ENCODE peak calls at places on chromosomes 2 and 18, in seven cellular contexts. One of them, this sample, is unnamed.

GRCh38 chr2:3280683-3281520 is 96.7 kb downstream of the EIPR1 start:
- DNase-seq in progenitor cell of endocrine pancreas: no peak
- DNase-seq in cardiac muscle cell: no peak
- DNase-seq in OCI-LY7: no peak
- DNase-seq in HepG2: no peak
- DNase-seq in GM10248: no peak
- DNase-seq in GM23338: no peak
- DNase-seq in this sample: no peak

GRCh38 chr2:221571391-221572179 is 519 bp downstream of the EPHA4 start:
- DNase-seq in progenitor cell of endocrine pancreas: peak; percentile 21
- DNase-seq in cardiac muscle cell: peak; percentile 53
- DNase-seq in OCI-LY7: no peak
- DNase-seq in HepG2: no peak
- DNase-seq in GM10248: peak; percentile 24
- DNase-seq in GM23338: peak; percentile 60
- DNase-seq in this sample: peak; percentile 49

GRCh38 chr2:2806711-2807110 is 475.6 kb upstream of the MYT1L start:
- DNase-seq in progenitor cell of endocrine pancreas: no peak
- DNase-seq in cardiac muscle cell: no peak
- DNase-seq in OCI-LY7: no peak
- DNase-seq in HepG2: no peak
- DNase-seq in GM10248: no peak
- DNase-seq in GM23338: no peak
- DNase-seq in this sample: no peak

GRCh38 chr2:174667461-174667860 is 69.9 kb upstream of the WIPF1 start:
- DNase-seq in progenitor cell of endocrine pancreas: no peak
- DNase-seq in cardiac muscle cell: no peak
- DNase-seq in OCI-LY7: no peak
- DNase-seq in HepG2: no peak
- DNase-seq in GM10248: no peak
- DNase-seq in GM23338: peak; percentile 40
- DNase-seq in this sample: no peak

GRCh38 chr2:177328056-177328455 is 63.5 kb upstream of the NFE2L2 start:
- DNase-seq in progenitor cell of endocrine pancreas: no peak
- DNase-seq in cardiac muscle cell: peak; percentile 50
- DNase-seq in OCI-LY7: no peak
- DNase-seq in HepG2: no peak
- DNase-seq in GM10248: no peak
- DNase-seq in GM23338: no peak
- DNase-seq in this sample: no peak

GRCh38 chr2:183253441-183254130 is 129.3 kb downstream of the NUP35 start:
- DNase-seq in progenitor cell of endocrine pancreas: no peak
- DNase-seq in cardiac muscle cell: no peak
- DNase-seq in OCI-LY7: no peak
- DNase-seq in HepG2: no peak
- DNase-seq in GM10248: no peak
- DNase-seq in GM23338: no peak
- DNase-seq in this sample: no peak

GRCh38 chr2:101442042-101442666 is 32.8 kb downstream of the RFX8 start:
- DNase-seq in progenitor cell of endocrine pancreas: no peak
- DNase-seq in cardiac muscle cell: peak; percentile 75
- DNase-seq in OCI-LY7: no peak
- DNase-seq in HepG2: no peak
- DNase-seq in GM10248: no peak
- DNase-seq in GM23338: no peak
- DNase-seq in this sample: no peak

GRCh38 chr2:11420190-11420589 is 45.8 kb downstream of the E2F6 start:
- DNase-seq in progenitor cell of endocrine pancreas: no peak
- DNase-seq in cardiac muscle cell: no peak
- DNase-seq in OCI-LY7: no peak
- DNase-seq in HepG2: no peak
- DNase-seq in GM10248: no peak
- DNase-seq in GM23338: no peak
- DNase-seq in this sample: no peak

GRCh38 chr2:230931556-230932231 is 6.7 kb upstream of the GPR55 start:
- DNase-seq in progenitor cell of endocrine pancreas: no peak
- DNase-seq in cardiac muscle cell: no peak
- DNase-seq in OCI-LY7: no peak
- DNase-seq in HepG2: no peak
- DNase-seq in GM10248: no peak
- DNase-seq in GM23338: no peak
- DNase-seq in this sample: no peak

GRCh38 chr2:174699993-174700766 is 64.1 kb downstream of the CHRNA1 start:
- DNase-seq in progenitor cell of endocrine pancreas: no peak
- DNase-seq in cardiac muscle cell: peak; percentile 72
- DNase-seq in OCI-LY7: peak; percentile 64
- DNase-seq in HepG2: peak; percentile 40
- DNase-seq in GM10248: peak; percentile 65
- DNase-seq in GM23338: peak; percentile 72
- DNase-seq in this sample: peak; percentile 45

GRCh38 chr2:31213063-31213882 is 4.0 kb downstream of the CAPN14 start:
- DNase-seq in progenitor cell of endocrine pancreas: no peak
- DNase-seq in cardiac muscle cell: peak; percentile 52
- DNase-seq in OCI-LY7: no peak
- DNase-seq in HepG2: no peak
- DNase-seq in GM10248: no peak
- DNase-seq in GM23338: no peak
- DNase-seq in this sample: no peak

GRCh38 chr2:85663684-85664565 is 4.1 kb downstream of the SFTPB start:
- DNase-seq in progenitor cell of endocrine pancreas: no peak
- DNase-seq in cardiac muscle cell: no peak
- DNase-seq in OCI-LY7: no peak
- DNase-seq in HepG2: no peak
- DNase-seq in GM10248: no peak
- DNase-seq in GM23338: no peak
- DNase-seq in this sample: no peak

GRCh38 chr2:30731706-30732105 is 75.5 kb downstream of the CAPN13 start:
- DNase-seq in progenitor cell of endocrine pancreas: no peak
- DNase-seq in cardiac muscle cell: no peak
- DNase-seq in OCI-LY7: no peak
- DNase-seq in HepG2: no peak
- DNase-seq in GM10248: no peak
- DNase-seq in GM23338: no peak
- DNase-seq in this sample: no peak

GRCh38 chr2:62077239-62077638 is 118.7 kb upstream of the B3GNT2 start:
- DNase-seq in progenitor cell of endocrine pancreas: no peak
- DNase-seq in cardiac muscle cell: peak; percentile 22
- DNase-seq in OCI-LY7: no peak
- DNase-seq in HepG2: no peak
- DNase-seq in GM10248: peak; percentile 25
- DNase-seq in GM23338: no peak
- DNase-seq in this sample: no peak

GRCh38 chr2:8288206-8288605 is 393.6 kb upstream of the ID2 start:
- DNase-seq in progenitor cell of endocrine pancreas: no peak
- DNase-seq in cardiac muscle cell: no peak
- DNase-seq in OCI-LY7: no peak
- DNase-seq in HepG2: no peak
- DNase-seq in GM10248: no peak
- DNase-seq in GM23338: no peak
- DNase-seq in this sample: no peak

GRCh38 chr18:36419913-36420531 is 122.5 kb downstream of the FHOD3 start:
- DNase-seq in progenitor cell of endocrine pancreas: no peak
- DNase-seq in cardiac muscle cell: no peak
- DNase-seq in OCI-LY7: peak; percentile 1
- DNase-seq in HepG2: peak; percentile 5
- DNase-seq in GM10248: no peak
- DNase-seq in GM23338: peak; percentile 43
- DNase-seq in this sample: no peak

GRCh38 chr2:162002623-162003200 is 71.3 kb downstream of the DPP4 start:
- DNase-seq in progenitor cell of endocrine pancreas: no peak
- DNase-seq in cardiac muscle cell: no peak
- DNase-seq in OCI-LY7: no peak
- DNase-seq in HepG2: no peak
- DNase-seq in GM10248: no peak
- DNase-seq in GM23338: peak; percentile 51
- DNase-seq in this sample: no peak

DNA sequence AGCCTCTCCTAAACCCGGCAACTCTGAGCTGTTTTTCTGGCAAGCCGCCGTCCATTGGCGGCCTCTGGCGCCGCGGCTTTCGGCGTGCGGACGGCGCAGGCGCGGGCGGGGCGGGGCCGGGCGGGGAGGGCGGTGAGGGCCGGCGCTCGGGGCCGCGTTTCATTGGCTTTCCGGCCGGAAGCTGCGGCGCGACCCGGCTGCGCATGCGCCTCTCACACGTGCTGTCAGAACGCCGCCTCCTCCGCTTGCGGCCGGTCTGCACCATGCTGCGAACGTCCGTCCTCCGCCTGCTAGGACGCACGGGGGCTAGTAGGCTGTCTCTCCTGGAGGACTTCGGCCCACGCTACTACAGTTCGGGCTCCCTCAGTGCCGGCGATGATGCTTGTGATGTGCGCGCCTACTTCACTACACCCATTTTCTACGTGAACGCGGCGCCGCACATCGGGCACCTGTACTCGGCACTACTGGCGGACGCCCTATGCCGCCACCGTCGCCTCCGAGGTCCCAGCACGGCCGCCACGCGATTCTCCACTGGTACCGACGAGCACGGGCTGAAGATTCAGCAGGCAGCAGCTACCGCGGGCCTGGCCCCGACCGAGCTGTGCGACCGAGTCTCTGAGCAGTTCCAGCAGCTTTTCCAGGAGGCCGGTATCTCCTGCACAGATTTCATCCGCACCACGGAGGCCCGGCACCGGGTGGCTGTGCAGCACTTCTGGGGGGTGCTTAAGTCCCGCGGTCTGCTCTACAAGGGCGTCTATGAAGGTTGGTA is at the start of gene MARS2:
- DNase-seq in progenitor cell of endocrine pancreas: peak; percentile 89
- DNase-seq in cardiac muscle cell: peak; percentile 96
- DNase-seq in OCI-LY7: peak; percentile 95
- DNase-seq in HepG2: peak; percentile 88
- DNase-seq in GM10248: peak; percentile 97
- DNase-seq in GM23338: peak; percentile 96
- DNase-seq in this sample: peak; percentile 96
- TF ChIP-seq CTCF in progenitor cell of endocrine pancreas: no peak
- TF ChIP-seq CTCF in cardiac muscle cell: no peak
- TF ChIP-seq CTCF in OCI-LY7: no peak
- TF ChIP-seq CTCF in HepG2: peak; percentile 42
- TF ChIP-seq CTCF in GM10248: no peak
- TF ChIP-seq CTCF in GM23338: no peak
- TF ChIP-seq CTCF in this sample: no peak

GRCh38 chr2:189024861-189025618 is 50.9 kb downstream of the COL3A1 start:
- DNase-seq in progenitor cell of endocrine pancreas: no peak
- DNase-seq in cardiac muscle cell: peak; percentile 47
- DNase-seq in OCI-LY7: peak; percentile 1
- DNase-seq in HepG2: peak; percentile 18
- DNase-seq in GM10248: no peak
- DNase-seq in GM23338: peak; percentile 66
- DNase-seq in this sample: no peak
- TF ChIP-seq CTCF in progenitor cell of endocrine pancreas: peak; percentile 52
- TF ChIP-seq CTCF in cardiac muscle cell: peak; percentile 52
- TF ChIP-seq CTCF in OCI-LY7: peak; percentile 69
- TF ChIP-seq CTCF in HepG2: peak; percentile 29
- TF ChIP-seq CTCF in GM10248: peak; percentile 9
- TF ChIP-seq CTCF in GM23338: peak; percentile 89
- TF ChIP-seq CTCF in this sample: peak; percentile 63

GRCh38 chr2:160408575-160409291 is 84.9 kb downstream of the RBMS1 start:
- DNase-seq in progenitor cell of endocrine pancreas: no peak
- DNase-seq in cardiac muscle cell: no peak
- DNase-seq in OCI-LY7: no peak
- DNase-seq in HepG2: no peak
- DNase-seq in GM10248: no peak
- DNase-seq in GM23338: peak; percentile 65
- DNase-seq in this sample: peak; percentile 38
- TF ChIP-seq CTCF in progenitor cell of endocrine pancreas: peak; percentile 16
- TF ChIP-seq CTCF in cardiac muscle cell: peak; percentile 10
- TF ChIP-seq CTCF in OCI-LY7: no peak
- TF ChIP-seq CTCF in HepG2: no peak
- TF ChIP-seq CTCF in GM10248: no peak
- TF ChIP-seq CTCF in GM23338: no peak
- TF ChIP-seq CTCF in this sample: peak; percentile 37

DNA sequence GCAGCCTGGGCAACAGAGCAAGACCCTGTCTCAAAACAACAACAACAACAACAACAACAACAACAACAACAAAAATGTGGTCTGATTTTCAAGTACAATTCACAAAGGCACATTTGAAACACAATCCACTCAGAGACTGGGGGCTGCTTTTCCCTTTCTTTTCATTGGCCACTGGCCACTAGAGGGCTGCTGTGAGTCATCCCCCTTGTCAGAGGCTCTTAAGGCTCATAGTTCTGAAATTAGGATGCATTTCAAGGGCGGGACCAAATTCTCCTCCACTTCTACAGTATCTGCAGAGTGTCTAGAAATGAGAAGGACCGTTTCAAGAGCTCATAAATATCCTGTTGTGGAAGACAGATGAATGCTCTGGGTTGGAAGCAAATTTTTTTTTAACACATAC is 285.4 kb downstream of the NRXN1 start:
- DNase-seq in progenitor cell of endocrine pancreas: peak; percentile 10
- DNase-seq in cardiac muscle cell: peak; percentile 33
- DNase-seq in OCI-LY7: peak; percentile 46
- DNase-seq in HepG2: peak; percentile 22
- DNase-seq in GM10248: no peak
- DNase-seq in GM23338: peak; percentile 67
- DNase-seq in this sample: peak; percentile 60
- TF ChIP-seq CTCF in progenitor cell of endocrine pancreas: peak; percentile 77
- TF ChIP-seq CTCF in cardiac muscle cell: peak; percentile 66
- TF ChIP-seq CTCF in OCI-LY7: peak; percentile 87
- TF ChIP-seq CTCF in HepG2: peak; percentile 50
- TF ChIP-seq CTCF in GM10248: peak; percentile 41
- TF ChIP-seq CTCF in GM23338: peak; percentile 93
- TF ChIP-seq CTCF in this sample: peak; percentile 66

GRCh38 chr2:100321181-100321880 is 970 bp downstream of the LONRF2 start:
- DNase-seq in progenitor cell of endocrine pancreas: peak; percentile 67
- DNase-seq in cardiac muscle cell: peak; percentile 40
- DNase-seq in OCI-LY7: no peak
- DNase-seq in HepG2: no peak
- DNase-seq in GM10248: peak; percentile 19
- DNase-seq in GM23338: peak; percentile 82
- DNase-seq in this sample: peak; percentile 52
- TF ChIP-seq CTCF in progenitor cell of endocrine pancreas: peak; percentile 62
- TF ChIP-seq CTCF in cardiac muscle cell: peak; percentile 12
- TF ChIP-seq CTCF in OCI-LY7: no peak
- TF ChIP-seq CTCF in HepG2: no peak
- TF ChIP-seq CTCF in GM10248: no peak
- TF ChIP-seq CTCF in GM23338: peak; percentile 32
- TF ChIP-seq CTCF in this sample: no peak

GRCh38 chr18:24672165-24672950 is 211.9 kb downstream of the HRH4 start:
- DNase-seq in progenitor cell of endocrine pancreas: no peak
- DNase-seq in cardiac muscle cell: no peak
- DNase-seq in OCI-LY7: no peak
- DNase-seq in HepG2: no peak
- DNase-seq in GM10248: no peak
- DNase-seq in GM23338: peak; percentile 14
- DNase-seq in this sample: no peak
- TF ChIP-seq CTCF in progenitor cell of endocrine pancreas: no peak
- TF ChIP-seq CTCF in cardiac muscle cell: no peak
- TF ChIP-seq CTCF in OCI-LY7: peak; percentile 51
- TF ChIP-seq CTCF in HepG2: no peak
- TF ChIP-seq CTCF in GM10248: no peak
- TF ChIP-seq CTCF in GM23338: peak; percentile 32
- TF ChIP-seq CTCF in this sample: no peak

DNA sequence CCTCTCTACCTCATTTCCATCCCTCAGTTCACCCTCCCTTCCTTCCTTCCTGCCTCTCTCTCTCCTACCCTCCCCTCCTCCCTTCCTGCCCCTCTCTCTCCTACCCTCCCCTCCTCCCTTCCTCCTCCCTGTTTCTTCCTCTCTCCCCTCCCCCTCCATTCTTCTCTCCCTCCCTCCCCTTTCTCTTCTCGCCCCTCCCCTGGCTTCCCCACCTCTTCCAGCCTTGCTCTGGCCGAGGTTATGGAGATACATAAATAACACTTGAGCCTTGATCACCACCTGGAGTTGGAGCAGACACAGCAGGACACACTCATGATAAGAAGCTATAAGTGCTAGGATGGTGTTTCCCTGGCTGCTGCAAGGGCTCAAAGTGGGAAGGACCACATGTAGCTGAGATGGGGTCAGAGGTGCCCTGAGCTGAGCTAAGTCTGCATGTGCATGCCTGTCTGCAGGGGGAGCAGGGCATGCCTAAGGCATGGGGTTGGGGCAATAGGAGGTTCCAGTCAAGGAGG is 326.1 kb upstream of the HS6ST1 start:
- DNase-seq in progenitor cell of endocrine pancreas: peak; percentile 6
- DNase-seq in cardiac muscle cell: no peak
- DNase-seq in OCI-LY7: no peak
- DNase-seq in HepG2: no peak
- DNase-seq in GM10248: no peak
- DNase-seq in GM23338: peak; percentile 83
- DNase-seq in this sample: no peak
- TF ChIP-seq CTCF in progenitor cell of endocrine pancreas: no peak
- TF ChIP-seq CTCF in cardiac muscle cell: peak; percentile 24
- TF ChIP-seq CTCF in OCI-LY7: no peak
- TF ChIP-seq CTCF in HepG2: peak; percentile 28
- TF ChIP-seq CTCF in GM10248: no peak
- TF ChIP-seq CTCF in GM23338: peak; percentile 63
- TF ChIP-seq CTCF in this sample: no peak